ENCODE peak calls at places on chromosomes 3 and 15, in eight cellular contexts. C, W, V, R, D, E, N and A are unnamed samples.

GRCh38 chr3:132573657-132574260 is 23.3 kb upstream of the ACKR4 start:
- DNase-seq in N (no peak), R (no peak), C (no peak), V (peak), D (no peak), E (no peak), W (no peak), A (no peak)

GRCh38 chr15:100853676-100854440 is 25.8 kb upstream of the ALDH1A3 start:
- DNase-seq in R (no peak), C (no peak), W (no peak), E (no peak), N (no peak), V (no peak), D (no peak), A (no peak)

GRCh38 chr15:66018178-66018797 is 149.0 kb downstream of the RAB11A start:
- DNase-seq in W (no peak), C (no peak), D (no peak), N (no peak), E (no peak), R (no peak), V (no peak), A (no peak)

GRCh38 chr15:80576519-80577090 is 118.5 kb upstream of the ABHD17C start:
- DNase-seq in D (no peak), N (no peak), W (no peak), C (no peak), V (no peak), E (no peak), R (no peak), A (no peak)

GRCh38 chr3:139198186-139198585 is 145.6 kb upstream of the MRPS22 start:
- DNase-seq in N (no peak), E (no peak), R (no peak), W (no peak), C (no peak), D (no peak), V (peak), A (no peak)

GRCh38 chr3:108178676-108179075 is 43.5 kb downstream of the IFT57 start:
- DNase-seq in N (no peak), W (no peak), E (no peak), V (peak), C (no peak), D (no peak), R (no peak), A (no peak)

GRCh38 chr15:20358066-20358780 is 183.4 kb downstream of the GOLGA6L6 start:
- DNase-seq in N (no peak), W (no peak), D (peak), C (no peak), R (no peak), E (no peak), V (peak), A (no peak)

GRCh38 chr15:44573386-44573785 is 36.4 kb downstream of the EIF3J start:
- DNase-seq in R (no peak), C (no peak), V (no peak), N (no peak), E (no peak), W (no peak), D (no peak), A (no peak)

GRCh38 chr3:29594261-29594660 is 313.4 kb downstream of the RBMS3 start:
- DNase-seq in R (no peak), V (peak), E (no peak), D (no peak), N (no peak), C (no peak), W (no peak), A (no peak)

GRCh38 chr3:139307601-139308146 is 36.1 kb upstream of the MRPS22 start:
- DNase-seq in R (no peak), E (no peak), C (no peak), W (no peak), V (no peak), D (no peak), N (no peak), A (no peak)

GRCh38 chr3:128889139-128889894 is 9.9 kb downstream of the ACAD9 start:
- DNase-seq in V (no peak), R (no peak), E (no peak), W (no peak), D (no peak), C (no peak), N (no peak), A (no peak)

GRCh38 chr3:161388860-161389259 is 17.5 kb upstream of the SPTSSB start:
- DNase-seq in C (no peak), E (no peak), V (no peak), N (no peak), R (no peak), W (no peak), D (no peak), A (no peak)

GRCh38 chr3:141410861-141411771 is 42.8 kb downstream of the ZBTB38 start:
- DNase-seq in R (no peak), C (no peak), W (no peak), N (no peak), D (no peak), V (no peak), E (peak), A (peak)

GRCh38 chr3:2653706-2654105 is 456.5 kb downstream of the IL5RA start:
- DNase-seq in E (no peak), C (no peak), N (no peak), V (no peak), D (no peak), R (no peak), W (no peak), A (no peak)

GRCh38 chr3:132713977-132714727 is 8.1 kb downstream of the NPHP3 start:
- DNase-seq in N (no peak), W (no peak), E (no peak), C (no peak), R (no peak), D (no peak), V (no peak), A (no peak)

GRCh38 chr3:39733804-39734203 is 75.6 kb upstream of the MYRIP start:
- DNase-seq in R (no peak), V (no peak), C (no peak), D (no peak), E (no peak), W (no peak), N (no peak), A (no peak)

GRCh38 chr3:172577962-172578560 is 54.8 kb upstream of the TNFSF10 start:
- DNase-seq in V (no peak), W (no peak), R (no peak), D (no peak), C (no peak), N (no peak), E (no peak), A (no peak)

GRCh38 chr15:84648539-84648938 is 5.5 kb downstream of the WDR73 start:
- DNase-seq in D (no peak), R (no peak), V (peak), N (no peak), W (no peak), C (no peak), E (no peak), A (no peak)

GRCh38 chr3:187906416-187906815 is 161.1 kb upstream of the BCL6 start:
- DNase-seq in V (no peak), E (no peak), C (no peak), N (no peak), R (no peak), W (no peak), D (no peak), A (no peak)

GRCh38 chr3:134937256-134938023 is 142.4 kb downstream of the EPHB1 start:
- DNase-seq in W (no peak), E (no peak), R (no peak), D (no peak), C (no peak), N (no peak), V (no peak), A (no peak)

GRCh38 chr3:171172070-171172469 is 145.6 kb upstream of the SLC2A2 start:
- DNase-seq in C (no peak), D (no peak), W (peak), R (no peak), V (no peak), E (peak), N (no peak), A (no peak)

GRCh38 chr3:187985636-187986035 is 168.3 kb upstream of the LPP start:
- DNase-seq in W (no peak), D (no peak), E (no peak), R (no peak), N (no peak), C (no peak), V (no peak), A (no peak)

GRCh38 chr15:31392761-31393401 is 66.2 kb downstream of the KLF13 start:
- DNase-seq in C (no peak), R (no peak), V (no peak), N (no peak), D (peak), W (no peak), E (no peak), A (no peak)

GRCh38 chr3:146781059-146781458 is 175.9 kb upstream of the PLSCR5 start:
- DNase-seq in W (no peak), E (no peak), R (no peak), C (no peak), D (no peak), V (no peak), N (no peak), A (no peak)

GRCh38 chr3:13197281-13197680 is 124.1 kb upstream of the IQSEC1 start:
- DNase-seq in C (no peak), W (no peak), E (no peak), N (no peak), D (no peak), R (no peak), V (no peak), A (no peak)

GRCh38 chr15:33639968-33640367 is 328.3 kb upstream of the CHRM5 start:
- DNase-seq in N (no peak), W (no peak), C (no peak), E (no peak), D (no peak), V (no peak), R (no peak), A (peak)

GRCh38 chr3:105806361-105806760 is 62.5 kb downstream of the CBLB start:
- DNase-seq in D (no peak), V (peak), W (no peak), E (no peak), N (peak), R (peak), C (peak), A (no peak)